ENCODE peak calls at places on chromosome 16, in ten cellular contexts. U is lower lobe of right lung; P is sciatic nerve; K is smooth muscle cell of the brain vasculature; B is stimulated activated CD8-positive, alpha-beta memory T cell treated with anti-CD3 and anti-CD28 coated beads, Interleukin-15, amount 100 ng/mL, for 1 hour; F is BE2C; Y is activated CD4-positive, alpha-beta T cell treated with anti-CD3 and anti-CD28 coated beads, Interleukin-2, amount 50 U/mL, for 24 hours; M is NCI-H1930; A is GM23248; N is ELF-1. O is an unnamed sample.

GRCh38 chr16:3444032-3444388 is 530 bp downstream of the NAA60 start:
- DNase-seq in U (peak), P (no peak), K (no peak), B (no peak), F (peak), Y (no peak), M (no peak), A (peak), N (peak), O (no peak)

GRCh38 chr16:26316683-26317464 is 625.1 kb downstream of the HS3ST4 start:
- DNase-seq in U (no peak), P (no peak), K (no peak), B (no peak), F (no peak), Y (no peak), M (no peak), A (no peak), N (peak), O (no peak)

GRCh38 chr16:88591577-88592021 is 21.4 kb downstream of the ZC3H18 start:
- DNase-seq in U (no peak), P (no peak), K (no peak), B (no peak), F (no peak), Y (peak), M (no peak), A (peak), N (no peak), O (no peak)

GRCh38 chr16:3638916-3639644 is 15.4 kb upstream of the DNASE1 start:
- DNase-seq in U (no peak), P (no peak), K (no peak), B (no peak), F (no peak), Y (no peak), M (no peak), A (no peak), N (no peak), O (no peak)

GRCh38 chr16:87317766-87318121 is 552 bp upstream of the C16orf95 start:
- DNase-seq in U (peak), P (no peak), K (no peak), B (no peak), F (peak), Y (no peak), M (no peak), A (peak), N (no peak), O (no peak)

GRCh38 chr16:81204794-81205680 is 33.5 kb upstream of the BCO1 start:
- DNase-seq in U (no peak), P (peak), K (peak), B (peak), F (peak), Y (peak), M (no peak), A (peak), N (peak), O (peak)

GRCh38 chr16:14309906-14310305 is 238.8 kb downstream of the MRTFB start:
- DNase-seq in U (no peak), P (no peak), K (no peak), B (no peak), F (no peak), Y (no peak), M (no peak), A (peak), N (peak), O (no peak)

GRCh38 chr16:9911989-9912388 is 270.2 kb downstream of the GRIN2A start:
- DNase-seq in U (no peak), P (no peak), K (no peak), B (no peak), F (no peak), Y (no peak), M (no peak), A (no peak), N (no peak), O (no peak)

GRCh38 chr16:71826533-71827017 is 17.9 kb upstream of the AP1G1 start:
- DNase-seq in U (no peak), P (peak), K (no peak), B (no peak), F (no peak), Y (no peak), M (no peak), A (no peak), N (no peak), O (no peak)

GRCh38 chr16:12904041-12904671 is 2.8 kb downstream of the SHISA9 start:
- DNase-seq in U (no peak), P (no peak), K (no peak), B (no peak), F (no peak), Y (no peak), M (no peak), A (no peak), N (peak), O (peak)

GRCh38 chr16:54928421-54929089 is 2.1 kb upstream of the IRX5 start:
- DNase-seq in U (peak), P (peak), K (no peak), B (no peak), F (peak), Y (no peak), M (peak), A (peak), N (no peak), O (peak)

GRCh38 chr16:77794586-77794985 is 6.2 kb downstream of the VAT1L start:
- DNase-seq in U (no peak), P (no peak), K (no peak), B (no peak), F (no peak), Y (no peak), M (no peak), A (peak), N (no peak), O (no peak)

GRCh38 chr16:7289299-7289698 is 43.3 kb upstream of the RBFOX1 start:
- DNase-seq in U (no peak), P (no peak), K (no peak), B (no peak), F (no peak), Y (no peak), M (no peak), A (no peak), N (no peak), O (no peak)

GRCh38 chr16:7268182-7268581 is 64.5 kb upstream of the RBFOX1 start:
- DNase-seq in U (no peak), P (no peak), K (no peak), B (no peak), F (no peak), Y (no peak), M (peak), A (peak), N (peak), O (peak)

GRCh38 chr16:81485824-81486554 is 41.4 kb downstream of the CMIP start:
- DNase-seq in U (no peak), P (no peak), K (no peak), B (no peak), F (no peak), Y (no peak), M (no peak), A (peak), N (no peak), O (no peak)

GRCh38 chr16:90019543-90020259 is 445 bp upstream of the DBNDD1 start:
- DNase-seq in U (peak), P (no peak), K (no peak), B (no peak), F (peak), Y (no peak), M (peak), A (peak), N (peak), O (peak)

GRCh38 chr16:49455181-49455990 is 81.8 kb downstream of the C16orf78 start:
- DNase-seq in U (no peak), P (peak), K (no peak), B (no peak), F (no peak), Y (no peak), M (no peak), A (no peak), N (no peak), O (no peak)

GRCh38 chr16:57810197-57811024 is 8.1 kb upstream of the KIFC3 start:
- DNase-seq in U (peak), P (peak), K (no peak), B (peak), F (no peak), Y (peak), M (no peak), A (peak), N (peak), O (no peak)

GRCh38 chr16:90020260-90020837 is 1.1 kb upstream of the DBNDD1 start:
- DNase-seq in U (no peak), P (no peak), K (no peak), B (no peak), F (no peak), Y (no peak), M (no peak), A (no peak), N (peak), O (peak)

GRCh38 chr16:89410794-89411309 is 79.5 kb downstream of the ANKRD11 start:
- DNase-seq in U (peak), P (no peak), K (peak), B (no peak), F (peak), Y (no peak), M (no peak), A (peak), N (peak), O (peak)

GRCh38 chr16:22360963-22361659 is 13.3 kb downstream of the CDR2 start:
- DNase-seq in U (no peak), P (no peak), K (no peak), B (no peak), F (no peak), Y (no peak), M (no peak), A (no peak), N (no peak), O (no peak)

GRCh38 chr16:81589975-81590650 is 145.5 kb downstream of the CMIP start:
- DNase-seq in U (no peak), P (no peak), K (no peak), B (no peak), F (no peak), Y (no peak), M (no peak), A (no peak), N (no peak), O (no peak)

GRCh38 chr16:53071748-53072301 is 17.0 kb downstream of the CHD9 start:
- DNase-seq in U (peak), P (peak), K (no peak), B (no peak), F (peak), Y (no peak), M (no peak), A (no peak), N (no peak), O (peak)

GRCh38 chr16:30904114-30904780 is 7.8 kb downstream of the CTF1 start:
- DNase-seq in U (peak), P (no peak), K (no peak), B (no peak), F (no peak), Y (no peak), M (no peak), A (no peak), N (no peak), O (no peak)

GRCh38 chr16:68296291-68296690 is 14.5 kb downstream of the SLC7A6OS start:
- DNase-seq in U (no peak), P (no peak), K (no peak), B (no peak), F (no peak), Y (no peak), M (no peak), A (no peak), N (no peak), O (no peak)

GRCh38 chr16:75053791-75054555 is 55.1 kb downstream of the ZNRF1 start:
- DNase-seq in U (peak), P (peak), K (no peak), B (no peak), F (peak), Y (no peak), M (no peak), A (no peak), N (no peak), O (peak)

GRCh38 chr16:10906914-10907756 is 30.1 kb downstream of the CIITA start:
- DNase-seq in U (peak), P (no peak), K (no peak), B (no peak), F (no peak), Y (no peak), M (no peak), A (no peak), N (no peak), O (no peak)

GRCh38 chr16:80027007-80027965 is 426.7 kb upstream of the MAF start:
- DNase-seq in U (peak), P (peak), K (peak), B (peak), F (peak), Y (peak), M (no peak), A (peak), N (peak), O (no peak)

O was measured in retina.